ENCODE peak calls at places on chromosomes 11 and 22, in four cellular contexts. D, O, X and A are unnamed samples.

GRCh38 chr11:74730601-74731260 is 495 bp downstream of the CHRDL2 start:
- DNase-seq in O (no peak), X (no peak), D (no peak), A (no peak)

GRCh38 chr22:43884600-43885318 is 7.1 kb downstream of the PNPLA5 start:
- DNase-seq in O (peak; percentile 79), D (peak; percentile 29), X (peak; percentile 38), A (peak; percentile 82)

GRCh38 chr11:93249437-93250210 is 51.8 kb upstream of the SLC36A4 start:
- DNase-seq in D (no peak), X (no peak), O (no peak), A (no peak)

GRCh38 chr11:56911312-56911711 is 77.4 kb upstream of the OR5AK2 start:
- DNase-seq in X (no peak), D (no peak), O (no peak), A (no peak)

GRCh38 chr11:126060651-126061220 is 1.9 kb downstream of the CDON start:
- DNase-seq in X (no peak), O (no peak), D (no peak), A (no peak)

GRCh38 chr11:88139865-88140264 is 35.4 kb downstream of the RAB38 start:
- DNase-seq in O (no peak), D (no peak), X (no peak), A (no peak)

GRCh38 chr11:60862171-60862570 is 5.2 kb upstream of the ZP1 start:
- DNase-seq in O (no peak), X (no peak), D (no peak), A (peak; percentile 45)

GRCh38 chr11:119491753-119492455 is 68.9 kb upstream of the THY1 start:
- DNase-seq in X (no peak), D (no peak), O (no peak), A (peak; percentile 31)

GRCh38 chr11:121253951-121254350 is 38.6 kb upstream of the SC5D start:
- DNase-seq in D (no peak), O (no peak), X (no peak), A (no peak)

GRCh38 chr11:108333403-108333899 is 110.6 kb downstream of the ATM start:
- DNase-seq in X (no peak), O (no peak), D (no peak), A (no peak)

GRCh38 chr11:124586247-124586860 is 16.6 kb downstream of the OR8A1 start:
- DNase-seq in X (peak; percentile 43), O (peak; percentile 30), D (peak; percentile 36), A (no peak)

GRCh38 chr11:61187505-61188130 is 15.7 kb upstream of the PGA3 start:
- DNase-seq in X (peak; percentile 65), O (peak; percentile 57), D (peak; percentile 79), A (peak; percentile 82)

GRCh38 chr11:121881806-121882205 is 234.2 kb downstream of the BLID start:
- DNase-seq in D (no peak), X (no peak), O (no peak), A (no peak)

GRCh38 chr22:27994481-27995331 is 75.7 kb upstream of the PITPNB start:
- DNase-seq in O (no peak), D (peak; percentile 17), X (no peak), A (peak; percentile 66)

GRCh38 chr22:50260434-50260800 is 1.1 kb downstream of the MAPK12 start:
- DNase-seq in O (no peak), D (no peak), X (no peak), A (no peak)

GRCh38 chr11:19919050-19919561 is 206.5 kb downstream of the NAV2 start:
- DNase-seq in O (peak; percentile 80), D (peak; percentile 51), X (no peak), A (no peak)

GRCh38 chr22:42608481-42609361 is 6.0 kb downstream of the POLDIP3 start:
- DNase-seq in D (no peak), O (no peak), X (no peak), A (no peak)

GRCh38 chr11:106101797-106102196 is 24.3 kb downstream of the AASDHPPT start:
- DNase-seq in X (no peak), D (no peak), O (no peak), A (no peak)

GRCh38 chr22:44102856-44103255 is 77.9 kb upstream of the PARVG start:
- DNase-seq in X (no peak), D (no peak), O (no peak), A (peak; percentile 31)

GRCh38 chr22:19672054-19672776 is 42.1 kb upstream of the SEPTIN5 start:
- DNase-seq in D (no peak), O (no peak), X (no peak), A (no peak)

GRCh38 chr22:46731246-46732040 is 6.6 kb downstream of the CERK start:
- DNase-seq in O (peak; percentile 86), X (peak; percentile 68), D (no peak), A (no peak)

GRCh38 chr11:30015725-30016449 is 943 bp downstream of the KCNA4 start:
- DNase-seq in D (no peak), O (no peak), X (no peak), A (no peak)

GRCh38 chr11:86790867-86791849 is 9.2 kb upstream of the PRSS23 start:
- DNase-seq in X (no peak), O (no peak), D (no peak), A (no peak)

GRCh38 chr11:77129069-77129840 is 1.2 kb downstream of the MYO7A start:
- DNase-seq in O (no peak), X (no peak), D (no peak), A (no peak)

GRCh38 chr11:19816040-19816439 is 103.4 kb downstream of the NAV2 start:
- DNase-seq in D (no peak), X (no peak), O (no peak), A (no peak)

GRCh38 chr11:118897721-118898310 is 14.1 kb downstream of the CXCR5 start:
- DNase-seq in X (no peak), D (no peak), O (no peak), A (no peak)

GRCh38 chr22:29773233-29773632 is 6.1 kb downstream of the UQCR10 start:
- DNase-seq in X (no peak), D (no peak), O (no peak), A (no peak)

GRCh38 chr11:68650801-68651200 is 33.5 kb upstream of the GAL start:
- DNase-seq in O (no peak), D (no peak), X (no peak), A (no peak)

GRCh38 chr11:115590254-115590653 is 86.0 kb upstream of the CADM1 start:
- DNase-seq in X (no peak), D (no peak), O (no peak), A (no peak)

GRCh38 chr22:35072939-35073338 is 7.0 kb downstream of the ISX start:
- DNase-seq in D (no peak), X (no peak), O (no peak), A (no peak)

GRCh38 chr11:125945011-125945796 is 640 bp upstream of the VSIG10L2 start:
- DNase-seq in X (peak; percentile 6), D (no peak), O (no peak), A (no peak)

GRCh38 chr11:2994336-2994730 is 2.2 kb upstream of the NAP1L4 start:
- DNase-seq in X (no peak), D (no peak), O (no peak), A (no peak)

GRCh38 chr11:36006556-36006955 is 62.7 kb downstream of the LDLRAD3 start:
- DNase-seq in O (no peak), X (no peak), D (no peak), A (no peak)

GRCh38 chr11:952406-953385 is 27.0 kb downstream of the AP2A2 start:
- DNase-seq in D (no peak), O (peak; percentile 75), X (no peak), A (no peak)

DNA sequence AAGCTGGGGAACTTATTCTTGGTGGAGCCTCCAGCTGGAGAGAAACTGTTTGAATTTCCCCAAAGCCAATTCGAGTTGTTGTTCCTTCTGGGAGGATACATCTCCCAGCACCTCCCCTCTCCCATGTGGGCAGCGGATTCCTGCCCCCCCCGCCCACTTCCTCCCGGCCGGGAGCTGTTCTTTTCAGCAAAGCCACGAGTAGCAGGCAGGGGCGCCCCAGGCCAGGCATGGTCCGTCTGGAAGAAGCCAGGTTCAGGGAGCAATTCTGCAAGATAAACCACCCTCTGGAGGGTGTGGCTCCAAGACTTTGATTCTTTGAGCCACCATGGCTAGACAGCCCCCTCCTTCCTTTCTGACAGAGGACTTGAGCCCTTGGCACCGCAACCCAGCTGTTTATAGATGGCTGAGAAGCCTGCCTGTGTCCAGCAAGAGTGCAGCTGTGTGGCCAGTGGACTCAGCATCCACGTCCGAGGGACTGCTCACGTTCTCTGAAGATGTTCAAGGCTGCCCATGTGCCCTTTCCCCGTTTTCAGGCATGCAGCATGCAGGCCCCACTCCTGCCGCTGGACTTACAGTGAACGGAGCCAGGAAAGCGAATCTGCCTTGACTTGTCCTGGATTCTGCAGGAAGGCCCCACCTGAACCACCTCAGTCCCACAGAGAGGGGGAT is 170.3 kb downstream of the CTTN start:
- DNase-seq in O (no peak), X (peak; percentile 49), D (peak; percentile 49), A (peak; percentile 71)
- H3K4me3 ChIP-seq in O (peak overlapping the region; percentile 26), X (peak overlapping the region; percentile 14), D (peak overlapping the region; percentile 60), A (peak overlapping the region; percentile 34)

GRCh38 chr11:95231881-95232605 is 1.0 kb upstream of the SESN3 start:
- DNase-seq in D (peak; percentile 72), O (peak; percentile 79), X (peak; percentile 64), A (peak; percentile 95)

GRCh38 chr11:95230054-95231034 is 658 bp downstream of the SESN3 start:
- DNase-seq in X (peak; percentile 20), D (peak; percentile 20), O (peak; percentile 24), A (no peak)

GRCh38 chr11:95229199-95230053 is 1.6 kb downstream of the SESN3 start:
- DNase-seq in X (no peak), O (peak; percentile 28), D (no peak), A (peak; percentile 68)

GRCh38 chr11:95231126-95231880 is at the start of gene SESN3:
- DNase-seq in X (peak; percentile 99), O (peak; percentile 100), D (peak; percentile 99), A (peak; percentile 100)

DNA sequence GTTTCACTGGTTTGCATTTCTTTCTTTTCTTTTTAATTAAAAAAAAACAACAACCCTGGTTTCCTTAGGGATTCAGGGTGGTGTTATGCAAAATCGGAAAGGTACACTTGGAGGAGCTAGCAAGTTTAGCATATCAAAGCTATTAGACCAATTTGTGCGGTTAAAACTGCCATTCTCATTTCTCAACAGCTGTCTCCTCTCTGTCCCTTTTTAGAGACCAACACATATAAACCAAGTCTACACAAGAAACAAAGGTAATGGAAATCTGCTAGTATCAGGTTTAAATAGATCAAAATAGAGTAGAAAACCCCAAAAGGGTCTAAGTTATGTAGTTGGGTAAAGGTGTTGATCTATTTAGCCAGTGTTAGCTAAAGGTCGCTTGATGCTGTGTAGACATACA is 1.7 kb upstream of the SESN3 start:
- DNase-seq in O (no peak), D (no peak), X (no peak), A (no peak)
- H3K4me3 ChIP-seq in O (peak overlapping the region; percentile 52), D (peak overlapping the region; percentile 63), X (no peak overlapping the region), A (peak overlapping the region; percentile 33)

DNA sequence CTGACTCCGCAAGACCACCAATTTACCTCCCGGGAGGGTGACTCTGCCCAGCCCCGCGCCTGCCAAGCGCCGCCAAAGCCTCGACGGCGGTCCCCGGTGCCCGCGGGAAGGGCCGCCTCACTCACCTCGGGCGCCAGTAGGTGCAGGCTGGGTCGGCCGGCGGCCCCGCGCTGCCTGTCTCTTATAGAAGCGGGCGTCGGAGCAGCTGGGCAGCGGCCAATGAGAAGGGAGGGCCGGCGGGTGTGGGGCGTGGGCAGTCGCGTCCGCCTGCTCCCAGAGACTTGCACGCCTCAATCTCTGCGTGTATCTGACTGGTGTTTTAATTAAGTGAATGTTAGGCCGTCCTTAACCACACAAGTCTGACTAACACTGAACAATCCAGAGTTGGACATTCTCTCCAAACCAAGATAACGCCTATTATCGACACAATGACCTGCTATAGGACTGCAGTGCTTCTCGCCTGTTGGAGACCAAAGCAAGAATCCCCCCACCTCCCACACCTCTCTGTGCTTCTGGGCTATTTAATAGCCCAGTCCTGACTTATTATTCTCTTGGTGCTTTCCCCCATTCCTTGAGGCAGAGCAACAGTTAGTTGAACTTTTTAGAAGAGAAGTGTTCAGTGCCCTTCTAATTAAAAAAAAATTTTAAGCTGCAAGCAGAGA is at the start of gene TPH1:
- DNase-seq in O (peak; percentile 26), D (peak; percentile 37), X (peak; percentile 22), A (no peak)
- H3K4me3 ChIP-seq in O (no peak within 1 kb of the TSS), D (peak within 1 kb of the TSS; percentile 43), X (no peak within 1 kb of the TSS), A (no peak within 1 kb of the TSS)

GRCh38 chr11:72872012-72872411 is 57.8 kb downstream of the ATG16L2 start:
- DNase-seq in D (no peak), O (no peak), X (no peak), A (no peak)
- H3K4me3 ChIP-seq in D (no peak overlapping the region), O (no peak overlapping the region), X (no peak overlapping the region), A (no peak overlapping the region)